ENCODE peak calls at places on chromosomes 2 and 18, in eight cellular contexts. One of them, this sample, is unnamed.

GRCh38 chr18:5879479-5879882 is 15.8 kb downstream of the TMEM200C start:
- DNase-seq in HepG2: peak; percentile 24
- DNase-seq in lower leg skin: no peak
- DNase-seq in mammary epithelial cell: peak; percentile 8
- DNase-seq in fibroblast of lung: peak; percentile 44
- DNase-seq in OCI-LY7: peak; percentile 22
- DNase-seq in astrocyte: peak; percentile 23
- DNase-seq in K562: peak; percentile 27
- DNase-seq in this sample: peak; percentile 4

GRCh38 chr2:17606851-17607250 is 66.4 kb downstream of the VSNL1 start:
- DNase-seq in HepG2: no peak
- DNase-seq in lower leg skin: no peak
- DNase-seq in mammary epithelial cell: no peak
- DNase-seq in fibroblast of lung: no peak
- DNase-seq in OCI-LY7: no peak
- DNase-seq in astrocyte: no peak
- DNase-seq in K562: no peak
- DNase-seq in this sample: no peak

GRCh38 chr2:61634512-61634911 is 96.4 kb upstream of the XPO1 start:
- DNase-seq in HepG2: no peak
- DNase-seq in lower leg skin: no peak
- DNase-seq in mammary epithelial cell: no peak
- DNase-seq in fibroblast of lung: no peak
- DNase-seq in OCI-LY7: no peak
- DNase-seq in astrocyte: no peak
- DNase-seq in K562: no peak
- DNase-seq in this sample: no peak

GRCh38 chr2:210210185-210210584 is 15.1 kb downstream of the ACADL start:
- DNase-seq in HepG2: no peak
- DNase-seq in lower leg skin: no peak
- DNase-seq in mammary epithelial cell: no peak
- DNase-seq in fibroblast of lung: no peak
- DNase-seq in OCI-LY7: no peak
- DNase-seq in astrocyte: no peak
- DNase-seq in K562: no peak
- DNase-seq in this sample: no peak

GRCh38 chr2:96501471-96501874 is 3.7 kb downstream of the NEURL3 start:
- DNase-seq in HepG2: no peak
- DNase-seq in lower leg skin: peak; percentile 10
- DNase-seq in mammary epithelial cell: no peak
- DNase-seq in fibroblast of lung: no peak
- DNase-seq in OCI-LY7: no peak
- DNase-seq in astrocyte: no peak
- DNase-seq in K562: no peak
- DNase-seq in this sample: no peak

GRCh38 chr2:85012431-85012830 is 41.5 kb downstream of the KCMF1 start:
- DNase-seq in HepG2: no peak
- DNase-seq in lower leg skin: no peak
- DNase-seq in mammary epithelial cell: no peak
- DNase-seq in fibroblast of lung: no peak
- DNase-seq in OCI-LY7: no peak
- DNase-seq in astrocyte: no peak
- DNase-seq in K562: no peak
- DNase-seq in this sample: no peak

GRCh38 chr2:74454654-74455511 is at the start of gene INO80B:
- DNase-seq in HepG2: peak; percentile 97
- DNase-seq in lower leg skin: peak; percentile 97
- DNase-seq in mammary epithelial cell: peak; percentile 96
- DNase-seq in fibroblast of lung: peak; percentile 97
- DNase-seq in OCI-LY7: peak; percentile 99
- DNase-seq in astrocyte: peak; percentile 95
- DNase-seq in K562: peak; percentile 84
- DNase-seq in this sample: peak; percentile 97

GRCh38 chr2:180367831-180368230 is 360.7 kb upstream of the CWC22 start:
- DNase-seq in HepG2: no peak
- DNase-seq in lower leg skin: no peak
- DNase-seq in mammary epithelial cell: peak; percentile 78
- DNase-seq in fibroblast of lung: peak; percentile 53
- DNase-seq in OCI-LY7: no peak
- DNase-seq in astrocyte: peak; percentile 47
- DNase-seq in K562: no peak
- DNase-seq in this sample: no peak

GRCh38 chr2:144827404-144827803 is 307.5 kb upstream of the ZEB2 start:
- DNase-seq in HepG2: no peak
- DNase-seq in lower leg skin: no peak
- DNase-seq in mammary epithelial cell: no peak
- DNase-seq in fibroblast of lung: peak; percentile 3
- DNase-seq in OCI-LY7: no peak
- DNase-seq in astrocyte: no peak
- DNase-seq in K562: no peak
- DNase-seq in this sample: no peak

GRCh38 chr18:58042826-58043362 is 1.1 kb upstream of the NEDD4L start:
- DNase-seq in HepG2: no peak
- DNase-seq in lower leg skin: no peak
- DNase-seq in mammary epithelial cell: no peak
- DNase-seq in fibroblast of lung: peak; percentile 6
- DNase-seq in OCI-LY7: no peak
- DNase-seq in astrocyte: no peak
- DNase-seq in K562: no peak
- DNase-seq in this sample: no peak

GRCh38 chr18:68693091-68693815 is 21.7 kb downstream of the TMX3 start:
- DNase-seq in HepG2: no peak
- DNase-seq in lower leg skin: no peak
- DNase-seq in mammary epithelial cell: no peak
- DNase-seq in fibroblast of lung: no peak
- DNase-seq in OCI-LY7: no peak
- DNase-seq in astrocyte: no peak
- DNase-seq in K562: no peak
- DNase-seq in this sample: no peak

GRCh38 chr2:237218756-237219155 is 133.1 kb downstream of the COPS8 start:
- DNase-seq in HepG2: no peak
- DNase-seq in lower leg skin: no peak
- DNase-seq in mammary epithelial cell: no peak
- DNase-seq in fibroblast of lung: peak; percentile 39
- DNase-seq in OCI-LY7: no peak
- DNase-seq in astrocyte: peak; percentile 36
- DNase-seq in K562: no peak
- DNase-seq in this sample: peak; percentile 78

GRCh38 chr2:27209621-27210401 is 2.0 kb upstream of the ATRAID start:
- DNase-seq in HepG2: peak; percentile 76
- DNase-seq in lower leg skin: no peak
- DNase-seq in mammary epithelial cell: peak; percentile 50
- DNase-seq in fibroblast of lung: no peak
- DNase-seq in OCI-LY7: peak; percentile 14
- DNase-seq in astrocyte: no peak
- DNase-seq in K562: no peak
- DNase-seq in this sample: no peak

GRCh38 chr2:108960006-108960405 is 29.0 kb downstream of the EDAR start:
- DNase-seq in HepG2: no peak
- DNase-seq in lower leg skin: no peak
- DNase-seq in mammary epithelial cell: no peak
- DNase-seq in fibroblast of lung: no peak
- DNase-seq in OCI-LY7: no peak
- DNase-seq in astrocyte: no peak
- DNase-seq in K562: no peak
- DNase-seq in this sample: no peak
- TF ChIP-seq CTCF in HepG2: no peak
- TF ChIP-seq CTCF in lower leg skin: no peak
- TF ChIP-seq CTCF in mammary epithelial cell: no peak
- TF ChIP-seq CTCF in fibroblast of lung: peak; percentile 11
- TF ChIP-seq CTCF in OCI-LY7: peak; percentile 19
- TF ChIP-seq CTCF in astrocyte: peak; percentile 6
- TF ChIP-seq CTCF in K562: no peak
- TF ChIP-seq CTCF in this sample: peak; percentile 12

GRCh38 chr2:29073913-29074312 is 410 bp downstream of the PCARE start:
- DNase-seq in HepG2: no peak
- DNase-seq in lower leg skin: no peak
- DNase-seq in mammary epithelial cell: no peak
- DNase-seq in fibroblast of lung: no peak
- DNase-seq in OCI-LY7: no peak
- DNase-seq in astrocyte: no peak
- DNase-seq in K562: no peak
- DNase-seq in this sample: no peak

GRCh38 chr2:29072251-29072650 is 2.1 kb downstream of the PCARE start:
- DNase-seq in HepG2: no peak
- DNase-seq in lower leg skin: no peak
- DNase-seq in mammary epithelial cell: no peak
- DNase-seq in fibroblast of lung: no peak
- DNase-seq in OCI-LY7: no peak
- DNase-seq in astrocyte: no peak
- DNase-seq in K562: no peak
- DNase-seq in this sample: no peak

GRCh38 chr2:29072971-29073725 is 1.2 kb downstream of the PCARE start:
- DNase-seq in HepG2: no peak
- DNase-seq in lower leg skin: no peak
- DNase-seq in mammary epithelial cell: no peak
- DNase-seq in fibroblast of lung: no peak
- DNase-seq in OCI-LY7: no peak
- DNase-seq in astrocyte: no peak
- DNase-seq in K562: no peak
- DNase-seq in this sample: no peak

GRCh38 chr2:29075894-29076700 is 1.8 kb upstream of the PCARE start:
- DNase-seq in HepG2: no peak
- DNase-seq in lower leg skin: no peak
- DNase-seq in mammary epithelial cell: no peak
- DNase-seq in fibroblast of lung: peak; percentile 40
- DNase-seq in OCI-LY7: no peak
- DNase-seq in astrocyte: peak; percentile 24
- DNase-seq in K562: no peak
- DNase-seq in this sample: no peak

GRCh38 chr2:29074401-29074800 is at the start of gene PCARE:
- DNase-seq in HepG2: no peak
- DNase-seq in lower leg skin: no peak
- DNase-seq in mammary epithelial cell: no peak
- DNase-seq in fibroblast of lung: no peak
- DNase-seq in OCI-LY7: no peak
- DNase-seq in astrocyte: no peak
- DNase-seq in K562: no peak
- DNase-seq in this sample: no peak
- H3K4me3 ChIP-seq in HepG2: no peak within 1 kb of the TSS
- H3K4me3 ChIP-seq in lower leg skin: no peak within 1 kb of the TSS
- H3K4me3 ChIP-seq in mammary epithelial cell: no peak within 1 kb of the TSS
- H3K4me3 ChIP-seq in fibroblast of lung: no peak within 1 kb of the TSS
- H3K4me3 ChIP-seq in OCI-LY7: no peak within 1 kb of the TSS
- H3K4me3 ChIP-seq in astrocyte: no peak within 1 kb of the TSS
- H3K4me3 ChIP-seq in K562: no peak within 1 kb of the TSS
- H3K4me3 ChIP-seq in this sample: no peak within 1 kb of the TSS

GRCh38 chr2:23756593-23757292 is 170.2 kb downstream of the ATAD2B start:
- DNase-seq in HepG2: no peak
- DNase-seq in lower leg skin: no peak
- DNase-seq in mammary epithelial cell: no peak
- DNase-seq in fibroblast of lung: no peak
- DNase-seq in OCI-LY7: no peak
- DNase-seq in astrocyte: no peak
- DNase-seq in K562: no peak
- DNase-seq in this sample: no peak

GRCh38 chr2:23761638-23762037 is 165.3 kb downstream of the ATAD2B start:
- DNase-seq in HepG2: no peak
- DNase-seq in lower leg skin: no peak
- DNase-seq in mammary epithelial cell: no peak
- DNase-seq in fibroblast of lung: no peak
- DNase-seq in OCI-LY7: no peak
- DNase-seq in astrocyte: no peak
- DNase-seq in K562: peak; percentile 14
- DNase-seq in this sample: no peak

GRCh38 chr2:23757686-23758433 is 169.1 kb downstream of the ATAD2B start:
- DNase-seq in HepG2: peak; percentile 43
- DNase-seq in lower leg skin: no peak
- DNase-seq in mammary epithelial cell: peak; percentile 72
- DNase-seq in fibroblast of lung: peak; percentile 91
- DNase-seq in OCI-LY7: no peak
- DNase-seq in astrocyte: peak; percentile 88
- DNase-seq in K562: peak; percentile 31
- DNase-seq in this sample: peak; percentile 29

GRCh38 chr2:23762141-23762540 is 164.8 kb downstream of the ATAD2B start:
- DNase-seq in HepG2: no peak
- DNase-seq in lower leg skin: no peak
- DNase-seq in mammary epithelial cell: no peak
- DNase-seq in fibroblast of lung: no peak
- DNase-seq in OCI-LY7: no peak
- DNase-seq in astrocyte: no peak
- DNase-seq in K562: no peak
- DNase-seq in this sample: no peak

GRCh38 chr2:23760746-23761145 is 166.2 kb downstream of the ATAD2B start:
- DNase-seq in HepG2: peak; percentile 7
- DNase-seq in lower leg skin: no peak
- DNase-seq in mammary epithelial cell: no peak
- DNase-seq in fibroblast of lung: peak; percentile 48
- DNase-seq in OCI-LY7: peak; percentile 7
- DNase-seq in astrocyte: peak; percentile 39
- DNase-seq in K562: no peak
- DNase-seq in this sample: peak; percentile 15
- TF ChIP-seq CTCF in HepG2: no peak
- TF ChIP-seq CTCF in lower leg skin: no peak
- TF ChIP-seq CTCF in mammary epithelial cell: peak; percentile 37
- TF ChIP-seq CTCF in fibroblast of lung: peak; percentile 7
- TF ChIP-seq CTCF in OCI-LY7: peak; percentile 60
- TF ChIP-seq CTCF in astrocyte: peak; percentile 30
- TF ChIP-seq CTCF in K562: peak; percentile 41
- TF ChIP-seq CTCF in this sample: no peak

GRCh38 chr2:234279646-234280045 is 217.2 kb downstream of the ARL4C start:
- DNase-seq in HepG2: no peak
- DNase-seq in lower leg skin: no peak
- DNase-seq in mammary epithelial cell: peak; percentile 25
- DNase-seq in fibroblast of lung: no peak
- DNase-seq in OCI-LY7: no peak
- DNase-seq in astrocyte: no peak
- DNase-seq in K562: no peak
- DNase-seq in this sample: no peak

GRCh38 chr2:234273887-234274584 is 222.8 kb downstream of the ARL4C start:
- DNase-seq in HepG2: no peak
- DNase-seq in lower leg skin: no peak
- DNase-seq in mammary epithelial cell: no peak
- DNase-seq in fibroblast of lung: no peak
- DNase-seq in OCI-LY7: no peak
- DNase-seq in astrocyte: no peak
- DNase-seq in K562: no peak
- DNase-seq in this sample: no peak

GRCh38 chr2:234275515-234275914 is 221.4 kb downstream of the ARL4C start:
- DNase-seq in HepG2: no peak
- DNase-seq in lower leg skin: no peak
- DNase-seq in mammary epithelial cell: no peak
- DNase-seq in fibroblast of lung: no peak
- DNase-seq in OCI-LY7: no peak
- DNase-seq in astrocyte: no peak
- DNase-seq in K562: no peak
- DNase-seq in this sample: no peak

GRCh38 chr2:234278556-234279286 is 218.2 kb downstream of the ARL4C start:
- DNase-seq in HepG2: no peak
- DNase-seq in lower leg skin: no peak
- DNase-seq in mammary epithelial cell: no peak
- DNase-seq in fibroblast of lung: no peak
- DNase-seq in OCI-LY7: no peak
- DNase-seq in astrocyte: no peak
- DNase-seq in K562: no peak
- DNase-seq in this sample: no peak
- H3K4me3 ChIP-seq in HepG2: no peak overlapping the region
- H3K4me3 ChIP-seq in lower leg skin: no peak overlapping the region
- H3K4me3 ChIP-seq in mammary epithelial cell: no peak overlapping the region
- H3K4me3 ChIP-seq in fibroblast of lung: no peak overlapping the region
- H3K4me3 ChIP-seq in OCI-LY7: no peak overlapping the region
- H3K4me3 ChIP-seq in astrocyte: no peak overlapping the region
- H3K4me3 ChIP-seq in K562: no peak overlapping the region
- H3K4me3 ChIP-seq in this sample: no peak overlapping the region

This sample was measured in HFF-Myc.